ENCODE peak calls at places on chromosome 6, in eight cellular contexts. N is GM12878, P is fibroblast of lung, M is endodermal cell, W is mucosa of descending colon, D is colonic mucosa, A is IMR-90, X is PC-3. E is an unnamed sample. For H3K4me1 and H3K36me3, the result is how much of the 10 kb centered on the place peaks cover.

GRCh38 chr6:38937839-38938613 is 110.6 kb upstream of the GLP1R start:
- DNase-seq in P (no peak), D (no peak), W (no peak), X (no peak), N (no peak), M (no peak), A (no peak), E (no peak)

GRCh38 chr6:89984926-89985743 is 90.9 kb downstream of the GJA10 start:
- DNase-seq in D (peak), M (no peak), P (peak), X (no peak), A (peak), W (peak), N (no peak), E (peak)

GRCh38 chr6:113048741-113049140 is 701.6 kb downstream of the RFPL4B start:
- DNase-seq in A (peak), M (no peak), W (no peak), D (no peak), P (no peak), X (no peak), N (no peak), E (no peak)

GRCh38 chr6:169899481-169900145 is 148.2 kb downstream of the ERMARD start:
- DNase-seq in D (no peak), A (no peak), M (peak), W (no peak), N (no peak), X (no peak), P (no peak), E (no peak)

GRCh38 chr6:5752282-5752681 is 254.4 kb downstream of the NRN1 start:
- DNase-seq in A (peak), N (no peak), X (peak), P (peak), M (peak), W (no peak), D (no peak), E (no peak)

GRCh38 chr6:139436521-139437348 is 62.3 kb upstream of the CITED2 start:
- DNase-seq in D (no peak), N (no peak), W (no peak), M (no peak), P (no peak), X (peak), A (no peak), E (no peak)

GRCh38 chr6:150705392-150705791 is 105.7 kb downstream of the PLEKHG1 start:
- DNase-seq in M (no peak), W (no peak), N (no peak), D (no peak), A (no peak), X (no peak), P (no peak), E (no peak)

GRCh38 chr6:132414761-132415160 is 13.5 kb upstream of the MOXD1 start:
- DNase-seq in N (no peak), W (no peak), D (no peak), M (no peak), P (no peak), X (no peak), A (no peak), E (no peak)

GRCh38 chr6:119587537-119587936 is 238.0 kb upstream of the MAN1A1 start:
- DNase-seq in D (no peak), W (no peak), X (peak), A (peak), M (no peak), P (no peak), N (no peak), E (peak)

GRCh38 chr6:147972436-147972835 is 370.2 kb upstream of the SASH1 start:
- DNase-seq in M (no peak), P (no peak), D (no peak), A (no peak), X (no peak), W (no peak), N (no peak), E (no peak)

GRCh38 chr6:145929037-145929633 is 35.0 kb downstream of the SHPRH start:
- DNase-seq in P (peak), A (peak), W (peak), X (peak), N (no peak), M (no peak), D (peak), E (no peak)

GRCh38 chr6:67064323-67064722 is 1357.3 kb upstream of the EYS start:
- DNase-seq in D (no peak), X (no peak), M (no peak), P (no peak), N (no peak), W (no peak), A (no peak), E (no peak)

GRCh38 chr6:19193624-19194023 is 643.5 kb upstream of the ID4 start:
- DNase-seq in M (no peak), P (no peak), A (no peak), D (no peak), W (no peak), X (no peak), N (no peak), E (no peak)
- H3K4me1 ChIP-seq in M (under half), P (under half), A (under half), D (under half), W (under half), X (under half), N (under half), E (under half)

DNA sequence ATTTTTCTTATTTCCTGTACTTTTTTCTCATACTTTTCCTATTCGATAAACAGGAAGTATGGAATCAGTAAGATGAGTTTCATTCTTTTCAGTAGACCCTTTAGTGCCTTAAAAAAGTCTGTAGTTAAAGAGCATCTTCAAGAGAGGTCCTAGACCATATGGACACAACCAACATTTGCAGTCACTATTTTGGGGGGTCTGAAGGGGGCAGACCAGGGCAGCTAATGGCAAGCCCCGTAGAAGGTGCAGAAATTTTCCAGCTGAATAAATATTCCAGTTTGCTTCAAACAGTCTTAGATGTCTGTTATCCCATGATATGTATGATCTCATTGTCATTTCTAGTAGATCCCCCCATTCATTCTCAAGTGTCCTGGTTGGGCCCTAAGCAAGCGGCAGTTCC is 52.8 kb downstream of the MAP3K5 start:
- DNase-seq in D (peak), N (no peak), P (no peak), M (no peak), W (no peak), X (no peak), A (no peak), E (no peak)
- TF ChIP-seq CTCF in D (no peak), N (no peak), P (no peak), M (peak), W (no peak), X (no peak), A (no peak), E (no peak)

DNA sequence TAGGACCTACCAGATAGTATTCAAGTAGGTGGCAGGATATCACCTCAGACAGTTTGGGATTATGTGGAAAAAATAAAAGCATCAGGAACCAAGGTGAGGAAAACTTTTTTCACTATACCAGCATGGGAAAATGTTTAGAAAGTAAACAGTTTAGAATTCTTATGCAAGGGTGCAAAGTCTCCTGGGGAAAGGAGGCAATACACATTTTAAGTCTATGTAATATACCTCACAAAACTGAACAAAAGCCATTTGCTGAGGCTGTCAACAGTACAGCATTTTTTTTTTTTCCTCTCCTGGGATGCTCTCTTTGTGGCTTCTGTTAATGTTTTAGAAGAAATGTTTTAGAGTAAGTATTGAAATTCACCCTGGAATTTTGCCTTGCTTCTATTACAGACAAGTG is 73.5 kb downstream of the PHF3 start:
- DNase-seq in N (no peak), X (no peak), W (no peak), D (no peak), A (no peak), M (no peak), P (no peak), E (no peak)
- H3K36me3 ChIP-seq in N (under half), X (under half), W (under half), D (under half), A (under half), M (half or more), P (under half), E (half or more)

GRCh38 chr6:32190946-32191677 is 1.1 kb upstream of the PBX2 start:
- DNase-seq in N (no peak), M (peak), W (no peak), X (no peak), D (no peak), P (no peak), A (no peak), E (no peak)

GRCh38 chr6:32189082-32189741 is 790 bp downstream of the PBX2 start:
- DNase-seq in P (no peak), A (no peak), X (no peak), D (no peak), W (no peak), M (no peak), N (no peak), E (no peak)

GRCh38 chr6:32189742-32190053 is 304 bp downstream of the PBX2 start:
- DNase-seq in X (no peak), D (no peak), N (no peak), W (no peak), M (no peak), P (no peak), A (no peak), E (no peak)

GRCh38 chr6:32191696-32192607 is 491 bp downstream of the GPSM3 start:
- DNase-seq in W (no peak), D (no peak), P (no peak), N (no peak), A (no peak), M (no peak), X (no peak), E (peak)

DNA sequence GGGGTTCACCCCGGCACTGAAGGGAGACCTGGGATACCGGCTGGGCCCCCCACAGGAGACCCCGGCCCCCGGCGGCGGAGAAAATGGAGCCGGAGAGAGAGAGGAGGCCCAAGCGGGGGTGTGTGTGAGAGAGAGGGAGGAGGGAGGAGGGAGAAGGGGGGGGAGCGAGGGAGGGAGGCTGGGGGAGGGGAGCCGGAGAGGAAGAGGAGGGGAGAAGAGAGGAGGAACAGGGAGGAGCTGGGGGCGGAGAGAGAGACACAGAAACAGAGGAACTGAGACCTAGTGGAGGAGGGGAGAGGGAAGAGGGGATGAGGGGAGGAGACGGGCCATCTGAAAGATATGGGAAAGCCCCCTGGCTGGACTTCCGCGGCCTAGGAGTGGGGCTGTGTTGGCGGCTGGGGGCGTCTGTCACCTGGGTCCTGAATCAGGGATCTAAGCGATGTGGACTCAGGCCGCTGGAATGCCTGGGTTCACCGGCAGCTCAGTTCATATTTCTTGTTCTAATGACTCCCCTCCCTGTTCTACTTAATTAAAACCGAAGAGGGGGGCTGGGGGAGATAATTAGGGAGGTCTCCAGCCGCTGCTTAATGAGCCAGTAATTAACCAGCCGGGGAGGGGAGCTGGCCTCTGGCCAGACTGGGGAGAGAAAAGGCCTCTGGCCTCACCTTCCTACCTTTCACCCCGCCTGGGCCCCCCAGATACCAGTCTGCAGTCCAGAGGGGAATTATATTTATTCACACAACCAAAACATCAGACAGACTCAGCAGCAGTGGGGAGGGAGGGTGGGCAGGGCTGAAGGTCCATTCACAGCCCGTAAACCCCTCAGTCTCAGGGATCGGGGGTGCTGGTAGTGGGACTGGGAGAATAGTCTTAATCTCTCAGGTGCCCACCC is at the start of gene PBX2:
- DNase-seq in M (peak), N (peak), D (peak), P (peak), A (peak), W (peak), X (peak), E (peak)
- H3K4me1 ChIP-seq in M (under half), N (under half), D (under half), P (under half), A (under half), W (under half), X (under half), E (under half)

DNA sequence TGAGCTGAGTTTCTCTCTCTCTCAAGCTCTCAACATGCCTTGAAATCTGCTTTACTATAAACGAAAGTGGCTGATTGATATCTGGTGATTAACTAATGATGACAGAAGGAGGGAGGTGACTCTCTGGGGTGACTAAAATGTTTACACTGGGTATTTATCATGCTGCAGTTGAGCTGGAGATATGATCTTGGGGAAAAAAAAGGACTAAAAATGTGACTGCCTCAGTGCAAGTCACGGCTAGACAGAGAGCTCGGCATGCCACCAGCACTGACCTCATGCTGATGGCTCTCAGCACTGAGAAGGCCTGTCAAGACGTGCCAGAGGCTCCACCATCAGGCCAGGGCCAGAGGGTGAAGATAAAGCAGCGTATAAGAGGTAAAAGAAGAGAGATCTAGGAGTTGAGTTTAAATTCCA is 103.1 kb upstream of the SPACA1 start:
- DNase-seq in P (peak), X (peak), D (no peak), W (peak), N (no peak), A (peak), M (peak), E (peak)
- TF ChIP-seq CTCF in P (peak), X (peak), D (no peak), W (no peak), N (no peak), A (no peak), M (peak), E (no peak)

GRCh38 chr6:7309050-7309449 is 3.9 kb downstream of the SSR1 start:
- DNase-seq in A (no peak), N (no peak), X (no peak), W (no peak), D (no peak), P (no peak), M (no peak), E (no peak)
- H3K36me3 ChIP-seq in A (under half), N (under half), X (under half), W (under half), D (under half), P (under half), M (half or more), E (under half)

GRCh38 chr6:41940759-41941279 is 789 bp downstream of the CCND3 start:
- DNase-seq in M (peak), X (peak), P (no peak), N (no peak), A (peak), D (peak), W (peak), E (peak)
- H3K4me1 ChIP-seq in M (under half), X (under half), P (under half), N (under half), A (under half), D (under half), W (under half), E (under half)

GRCh38 chr6:165890404-165890735 is 227.3 kb upstream of the PDE10A start:
- DNase-seq in W (no peak), A (no peak), X (no peak), P (no peak), N (no peak), D (no peak), M (peak), E (no peak)
- TF ChIP-seq CTCF in W (no peak), A (no peak), X (peak), P (no peak), N (no peak), D (no peak), M (no peak), E (no peak)

GRCh38 chr6:14337157-14337556 is 219.6 kb downstream of the CD83 start:
- DNase-seq in N (no peak), A (peak), P (peak), X (no peak), M (no peak), D (no peak), W (no peak), E (no peak)

GRCh38 chr6:14339172-14339571 is 221.6 kb downstream of the CD83 start:
- DNase-seq in X (no peak), D (no peak), A (no peak), N (no peak), W (no peak), P (no peak), M (no peak), E (no peak)

GRCh38 chr6:14335071-14335470 is 217.5 kb downstream of the CD83 start:
- DNase-seq in N (no peak), P (no peak), W (no peak), D (no peak), A (no peak), M (no peak), X (no peak), E (no peak)

GRCh38 chr6:14344486-14344885 is 226.9 kb downstream of the CD83 start:
- DNase-seq in D (no peak), A (no peak), N (no peak), W (no peak), M (no peak), P (no peak), X (no peak), E (no peak)

DNA sequence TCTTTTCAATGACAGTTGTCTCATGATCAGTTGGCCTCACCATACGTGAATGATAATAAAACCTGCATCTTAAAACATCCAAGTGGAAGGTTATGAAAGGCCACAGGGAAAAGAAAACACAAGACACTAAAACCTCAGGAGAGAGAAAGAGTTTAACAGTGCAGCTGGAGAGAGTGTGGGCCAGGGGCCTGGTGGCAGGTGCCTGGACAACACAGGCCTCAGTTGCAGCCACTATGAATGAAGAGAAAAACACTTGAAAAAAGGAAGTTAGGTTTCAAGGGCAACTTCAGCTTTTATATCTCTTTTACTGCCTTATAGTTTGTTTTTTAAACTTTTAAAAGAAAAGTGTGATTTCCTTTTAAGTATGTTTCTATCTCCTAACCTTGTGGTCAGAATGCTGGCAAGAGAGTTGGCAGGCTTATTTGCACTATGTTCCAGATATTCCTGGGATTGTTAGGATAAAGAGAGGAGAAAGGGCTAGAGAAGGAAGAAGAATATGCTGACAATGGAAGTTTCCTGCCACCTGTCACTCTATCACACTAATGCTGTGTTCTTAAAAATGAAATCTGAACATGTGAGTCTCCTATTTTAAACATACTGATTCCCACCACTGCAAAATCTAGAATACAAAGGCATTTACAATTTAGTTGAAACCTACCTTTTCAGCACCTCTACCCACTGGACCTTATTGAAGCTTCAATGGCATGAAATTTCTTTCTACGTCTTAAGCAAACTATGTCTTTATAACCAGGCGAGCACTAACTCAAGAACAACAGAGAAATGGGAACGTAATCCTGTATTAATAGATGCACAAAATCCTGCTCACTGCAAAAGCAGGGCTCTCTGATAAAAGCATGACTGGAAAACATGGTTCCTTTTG is 222.4 kb downstream of the CD83 start:
- DNase-seq in M (no peak), X (no peak), N (no peak), A (no peak), W (no peak), D (no peak), P (no peak), E (no peak)
- H3K36me3 ChIP-seq in M (under half), X (under half), N (under half), A (under half), W (under half), D (under half), P (under half), E (under half)

E was measured in pancreas.